ENCODE peak calls at places on chromosomes 7 and 10, in seven cellular contexts. One of them, this sample, is unnamed. For H3K4me1 and H3K27me3, the result is how much of the 10 kb centered on the place peaks cover.

GRCh38 chr7:142583424-142583823 is 165.8 kb upstream of the PRSS1 start:
- DNase-seq in heart right ventricle: no peak
- DNase-seq in CD8-positive, alpha-beta memory T cell: no peak
- DNase-seq in transverse colon: no peak
- DNase-seq in tibial nerve: no peak
- DNase-seq in A673: no peak
- DNase-seq in psoas muscle: peak
- DNase-seq in this sample: peak

GRCh38 chr10:91149550-91149949 is 70.9 kb upstream of the PCGF5 start:
- DNase-seq in heart right ventricle: no peak
- DNase-seq in CD8-positive, alpha-beta memory T cell: no peak
- DNase-seq in transverse colon: no peak
- DNase-seq in tibial nerve: no peak
- DNase-seq in A673: no peak
- DNase-seq in psoas muscle: no peak
- DNase-seq in this sample: no peak

GRCh38 chr10:22683995-22684305 is 30.4 kb downstream of the PIP4K2A start:
- DNase-seq in heart right ventricle: no peak
- DNase-seq in CD8-positive, alpha-beta memory T cell: no peak
- DNase-seq in transverse colon: no peak
- DNase-seq in tibial nerve: no peak
- DNase-seq in A673: no peak
- DNase-seq in psoas muscle: no peak
- DNase-seq in this sample: no peak

GRCh38 chr10:124005991-124006392 is 87.4 kb downstream of the CHST15 start:
- DNase-seq in heart right ventricle: no peak
- DNase-seq in CD8-positive, alpha-beta memory T cell: no peak
- DNase-seq in transverse colon: peak
- DNase-seq in tibial nerve: no peak
- DNase-seq in A673: peak
- DNase-seq in psoas muscle: no peak
- DNase-seq in this sample: no peak

GRCh38 chr7:124768525-124768924 is 2.9 kb upstream of the GPR37 start:
- DNase-seq in heart right ventricle: no peak
- DNase-seq in CD8-positive, alpha-beta memory T cell: no peak
- DNase-seq in transverse colon: no peak
- DNase-seq in tibial nerve: no peak
- DNase-seq in A673: no peak
- DNase-seq in psoas muscle: no peak
- DNase-seq in this sample: no peak

GRCh38 chr7:130695840-130696239 is 9.5 kb upstream of the TSGA13 start:
- DNase-seq in heart right ventricle: no peak
- DNase-seq in CD8-positive, alpha-beta memory T cell: no peak
- DNase-seq in transverse colon: no peak
- DNase-seq in tibial nerve: no peak
- DNase-seq in A673: peak
- DNase-seq in psoas muscle: no peak
- DNase-seq in this sample: peak

GRCh38 chr7:32142649-32143048 is 72.4 kb upstream of the PDE1C start:
- DNase-seq in heart right ventricle: no peak
- DNase-seq in CD8-positive, alpha-beta memory T cell: no peak
- DNase-seq in transverse colon: no peak
- DNase-seq in tibial nerve: no peak
- DNase-seq in A673: no peak
- DNase-seq in psoas muscle: no peak
- DNase-seq in this sample: peak

GRCh38 chr10:73094249-73094850 is 2.3 kb downstream of the P4HA1 start:
- DNase-seq in heart right ventricle: no peak
- DNase-seq in CD8-positive, alpha-beta memory T cell: no peak
- DNase-seq in transverse colon: no peak
- DNase-seq in tibial nerve: no peak
- DNase-seq in A673: peak
- DNase-seq in psoas muscle: no peak
- DNase-seq in this sample: peak

GRCh38 chr7:1912472-1913289 is 242.6 kb downstream of the ELFN1 start:
- DNase-seq in heart right ventricle: peak
- DNase-seq in CD8-positive, alpha-beta memory T cell: no peak
- DNase-seq in transverse colon: no peak
- DNase-seq in tibial nerve: no peak
- DNase-seq in A673: peak
- DNase-seq in psoas muscle: peak
- DNase-seq in this sample: peak

GRCh38 chr10:101986277-101986971 is 69.5 kb downstream of the ARMH3 start:
- DNase-seq in heart right ventricle: peak
- DNase-seq in CD8-positive, alpha-beta memory T cell: no peak
- DNase-seq in transverse colon: peak
- DNase-seq in tibial nerve: no peak
- DNase-seq in A673: no peak
- DNase-seq in psoas muscle: no peak
- DNase-seq in this sample: no peak

GRCh38 chr7:143205560-143206293 is 16.1 kb upstream of the TAS2R40 start:
- DNase-seq in heart right ventricle: no peak
- DNase-seq in CD8-positive, alpha-beta memory T cell: no peak
- DNase-seq in transverse colon: peak
- DNase-seq in tibial nerve: peak
- DNase-seq in A673: no peak
- DNase-seq in psoas muscle: no peak
- DNase-seq in this sample: no peak

GRCh38 chr10:58384095-58384494 is 1.1 kb upstream of the TFAM start:
- DNase-seq in heart right ventricle: no peak
- DNase-seq in CD8-positive, alpha-beta memory T cell: no peak
- DNase-seq in transverse colon: no peak
- DNase-seq in tibial nerve: no peak
- DNase-seq in A673: no peak
- DNase-seq in psoas muscle: no peak
- DNase-seq in this sample: no peak

GRCh38 chr7:51229620-51230323 is 86.8 kb downstream of the COBL start:
- DNase-seq in heart right ventricle: no peak
- DNase-seq in CD8-positive, alpha-beta memory T cell: no peak
- DNase-seq in transverse colon: no peak
- DNase-seq in tibial nerve: no peak
- DNase-seq in A673: no peak
- DNase-seq in psoas muscle: no peak
- DNase-seq in this sample: no peak

GRCh38 chr7:122764902-122765301 is 62.2 kb upstream of the RNF148 start:
- DNase-seq in heart right ventricle: no peak
- DNase-seq in CD8-positive, alpha-beta memory T cell: no peak
- DNase-seq in transverse colon: no peak
- DNase-seq in tibial nerve: no peak
- DNase-seq in A673: no peak
- DNase-seq in psoas muscle: no peak
- DNase-seq in this sample: no peak

GRCh38 chr10:63887600-63888396 is 366.6 kb downstream of the REEP3 start:
- DNase-seq in heart right ventricle: no peak
- DNase-seq in CD8-positive, alpha-beta memory T cell: no peak
- DNase-seq in transverse colon: no peak
- DNase-seq in tibial nerve: no peak
- DNase-seq in A673: no peak
- DNase-seq in psoas muscle: no peak
- DNase-seq in this sample: no peak

GRCh38 chr10:76149182-76149581 is 717.8 kb downstream of the LRMDA start:
- DNase-seq in heart right ventricle: no peak
- DNase-seq in CD8-positive, alpha-beta memory T cell: no peak
- DNase-seq in transverse colon: no peak
- DNase-seq in tibial nerve: no peak
- DNase-seq in A673: no peak
- DNase-seq in psoas muscle: no peak
- DNase-seq in this sample: no peak

GRCh38 chr10:30986027-30986672 is 45.5 kb downstream of the ZNF438 start:
- DNase-seq in heart right ventricle: no peak
- DNase-seq in CD8-positive, alpha-beta memory T cell: no peak
- DNase-seq in transverse colon: no peak
- DNase-seq in tibial nerve: no peak
- DNase-seq in A673: no peak
- DNase-seq in psoas muscle: no peak
- DNase-seq in this sample: peak

GRCh38 chr7:1537631-1538412 is 7.3 kb downstream of the MAFK start:
- DNase-seq in heart right ventricle: peak
- DNase-seq in CD8-positive, alpha-beta memory T cell: no peak
- DNase-seq in transverse colon: peak
- DNase-seq in tibial nerve: peak
- DNase-seq in A673: peak
- DNase-seq in psoas muscle: peak
- DNase-seq in this sample: peak

GRCh38 chr10:104479906-104480579 is 126.4 kb downstream of the CFAP58 start:
- DNase-seq in heart right ventricle: no peak
- DNase-seq in CD8-positive, alpha-beta memory T cell: no peak
- DNase-seq in transverse colon: no peak
- DNase-seq in tibial nerve: no peak
- DNase-seq in A673: no peak
- DNase-seq in psoas muscle: no peak
- DNase-seq in this sample: no peak

GRCh38 chr7:77327932-77328628 is 88.1 kb downstream of the GSAP start:
- DNase-seq in heart right ventricle: no peak
- DNase-seq in CD8-positive, alpha-beta memory T cell: peak
- DNase-seq in transverse colon: no peak
- DNase-seq in tibial nerve: no peak
- DNase-seq in A673: no peak
- DNase-seq in psoas muscle: no peak
- DNase-seq in this sample: no peak

GRCh38 chr7:12770227-12770975 is 83.0 kb downstream of the ARL4A start:
- DNase-seq in heart right ventricle: no peak
- DNase-seq in CD8-positive, alpha-beta memory T cell: no peak
- DNase-seq in transverse colon: peak
- DNase-seq in tibial nerve: no peak
- DNase-seq in A673: no peak
- DNase-seq in psoas muscle: no peak
- DNase-seq in this sample: no peak

GRCh38 chr7:142380064-142380463 is 122.2 kb upstream of the PRSS58 start:
- DNase-seq in heart right ventricle: no peak
- DNase-seq in CD8-positive, alpha-beta memory T cell: no peak
- DNase-seq in transverse colon: no peak
- DNase-seq in tibial nerve: no peak
- DNase-seq in A673: peak
- DNase-seq in psoas muscle: no peak
- DNase-seq in this sample: no peak

GRCh38 chr7:100892364-100893317 is 3.0 kb downstream of the ACHE start:
- DNase-seq in heart right ventricle: no peak
- DNase-seq in CD8-positive, alpha-beta memory T cell: no peak
- DNase-seq in transverse colon: no peak
- DNase-seq in tibial nerve: no peak
- DNase-seq in A673: no peak
- DNase-seq in psoas muscle: no peak
- DNase-seq in this sample: no peak

GRCh38 chr7:1175967-1176851 is 16.2 kb upstream of the ZFAND2A start:
- DNase-seq in heart right ventricle: peak
- DNase-seq in CD8-positive, alpha-beta memory T cell: peak
- DNase-seq in transverse colon: peak
- DNase-seq in tibial nerve: peak
- DNase-seq in A673: peak
- DNase-seq in psoas muscle: peak
- DNase-seq in this sample: peak

DNA sequence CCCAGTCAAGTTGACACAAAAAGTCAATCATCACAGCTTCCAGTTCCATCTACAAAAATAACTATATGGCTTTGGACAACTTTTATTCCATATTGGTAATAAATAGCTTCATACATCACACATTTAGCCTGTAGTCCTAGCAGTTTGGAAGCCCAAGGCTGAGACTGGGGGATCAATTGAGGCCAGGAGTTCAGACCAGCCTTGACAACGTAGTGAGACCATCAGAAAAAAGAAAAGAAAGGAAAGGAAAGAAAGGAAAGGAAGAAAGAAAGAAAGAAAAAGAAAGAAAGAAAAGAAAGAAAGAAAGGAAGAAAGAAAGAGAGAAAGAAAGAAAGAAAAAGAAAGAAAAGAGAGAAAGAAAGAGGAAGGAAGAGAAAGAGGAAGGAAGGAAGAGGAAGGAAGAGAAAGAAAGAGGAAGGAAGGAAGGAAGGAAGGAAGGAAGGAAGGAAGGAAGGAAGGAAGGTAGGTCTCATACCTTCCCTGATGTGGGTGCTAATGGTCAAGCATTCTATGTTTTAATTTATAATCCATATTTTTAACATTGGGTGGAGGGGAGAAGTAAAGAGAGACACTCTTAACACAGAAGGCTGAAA is 37.8 kb downstream of the CAV1 start:
- DNase-seq in heart right ventricle: no peak
- DNase-seq in CD8-positive, alpha-beta memory T cell: no peak
- DNase-seq in transverse colon: no peak
- DNase-seq in tibial nerve: no peak
- DNase-seq in A673: no peak
- DNase-seq in psoas muscle: no peak
- DNase-seq in this sample: no peak
- H3K27ac ChIP-seq in heart right ventricle: no peak
- H3K27ac ChIP-seq in CD8-positive, alpha-beta memory T cell: no peak
- H3K27ac ChIP-seq in transverse colon: no peak
- H3K27ac ChIP-seq in tibial nerve: peak
- H3K27ac ChIP-seq in A673: peak
- H3K27ac ChIP-seq in psoas muscle: no peak
- H3K27ac ChIP-seq in this sample: no peak

DNA sequence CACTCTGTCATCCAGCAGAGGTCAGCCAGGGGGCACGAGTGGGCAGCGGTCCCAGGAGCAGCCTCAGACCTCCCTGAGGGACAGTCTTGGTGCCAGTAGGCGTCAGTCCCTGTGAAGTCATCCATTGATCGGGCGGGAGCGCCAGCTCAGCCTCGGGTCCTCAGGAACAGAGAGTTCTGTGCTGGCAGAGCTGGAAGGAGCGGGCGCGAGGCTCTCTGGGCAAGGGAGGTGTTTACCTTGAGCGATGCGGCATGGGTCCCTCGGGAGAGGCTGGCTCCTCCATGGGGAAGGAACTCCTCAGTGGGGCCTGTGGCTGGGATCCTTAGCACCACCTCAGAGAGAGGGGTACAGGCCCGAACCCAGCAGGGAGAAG is 101.1 kb upstream of the PPIF start:
- DNase-seq in heart right ventricle: peak
- DNase-seq in CD8-positive, alpha-beta memory T cell: no peak
- DNase-seq in transverse colon: no peak
- DNase-seq in tibial nerve: no peak
- DNase-seq in A673: no peak
- DNase-seq in psoas muscle: peak
- DNase-seq in this sample: no peak
- H3K4me1 ChIP-seq in heart right ventricle: half or more
- H3K4me1 ChIP-seq in CD8-positive, alpha-beta memory T cell: half or more
- H3K4me1 ChIP-seq in transverse colon: half or more
- H3K4me1 ChIP-seq in tibial nerve: under half
- H3K4me1 ChIP-seq in A673: under half
- H3K4me1 ChIP-seq in psoas muscle: half or more
- H3K4me1 ChIP-seq in this sample: under half

DNA sequence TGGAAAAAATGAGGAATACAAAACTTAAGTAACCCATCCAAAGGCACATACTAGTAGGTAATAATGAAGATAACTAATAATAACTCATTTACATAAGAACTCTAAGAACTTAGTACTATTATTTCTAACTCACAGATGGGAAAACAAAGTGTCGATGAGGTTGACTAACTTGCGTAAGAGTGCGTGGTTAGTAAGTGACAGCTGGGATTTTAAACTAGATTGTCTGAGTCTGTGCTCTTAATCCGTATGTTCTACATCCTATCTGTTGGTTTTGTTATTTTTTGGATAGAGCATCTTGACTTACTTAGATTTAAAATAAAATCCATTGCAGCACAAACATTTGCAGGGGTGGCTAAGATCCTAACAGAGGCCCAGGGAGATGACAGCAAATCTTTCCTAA is 11.9 kb downstream of the RPA3 start:
- DNase-seq in heart right ventricle: no peak
- DNase-seq in CD8-positive, alpha-beta memory T cell: no peak
- DNase-seq in transverse colon: no peak
- DNase-seq in tibial nerve: no peak
- DNase-seq in A673: no peak
- DNase-seq in psoas muscle: no peak
- DNase-seq in this sample: no peak
- H3K27me3 ChIP-seq in heart right ventricle: under half
- H3K27me3 ChIP-seq in CD8-positive, alpha-beta memory T cell: under half
- H3K27me3 ChIP-seq in transverse colon: under half
- H3K27me3 ChIP-seq in tibial nerve: under half
- H3K27me3 ChIP-seq in A673: under half
- H3K27me3 ChIP-seq in psoas muscle: under half
- H3K27me3 ChIP-seq in this sample: under half

GRCh38 chr7:116393654-116394053 is 105.9 kb upstream of the CAV2 start:
- DNase-seq in heart right ventricle: peak
- DNase-seq in CD8-positive, alpha-beta memory T cell: no peak
- DNase-seq in transverse colon: no peak
- DNase-seq in tibial nerve: no peak
- DNase-seq in A673: peak
- DNase-seq in psoas muscle: peak
- DNase-seq in this sample: no peak
- H3K27ac ChIP-seq in heart right ventricle: peak
- H3K27ac ChIP-seq in CD8-positive, alpha-beta memory T cell: no peak
- H3K27ac ChIP-seq in transverse colon: no peak
- H3K27ac ChIP-seq in tibial nerve: no peak
- H3K27ac ChIP-seq in A673: peak
- H3K27ac ChIP-seq in psoas muscle: peak
- H3K27ac ChIP-seq in this sample: no peak